ENCODE peak calls at places on chromosomes 13 and 19, in eight cellular contexts. C, K, T, B, X, V, J and I are unnamed samples.

GRCh38 chr19:33177417-33177976 is 16.6 kb upstream of the LRP3 start:
- DNase-seq in C (peak; percentile 53), K (no peak), T (no peak), B (no peak), X (no peak), V (no peak), J (no peak), I (no peak)

GRCh38 chr13:69755101-69755500 is 352.5 kb upstream of the ATXN8OS start:
- DNase-seq in C (no peak), K (no peak), T (no peak), B (no peak), X (no peak), V (no peak), J (no peak), I (no peak)

GRCh38 chr19:6225232-6225635 is 54.5 kb downstream of the MLLT1 start:
- DNase-seq in C (no peak), K (no peak), T (no peak), B (no peak), X (no peak), V (no peak), J (no peak), I (no peak)

GRCh38 chr19:10395853-10396355 is 7.4 kb downstream of the CDC37 start:
- DNase-seq in C (no peak), K (no peak), T (no peak), B (no peak), X (no peak), V (no peak), J (peak; percentile 44), I (no peak)

GRCh38 chr19:11242864-11243797 is 3.7 kb downstream of the ANGPTL8 start:
- DNase-seq in C (peak; percentile 83), K (peak; percentile 42), T (peak; percentile 97), B (peak; percentile 94), X (peak; percentile 94), V (peak; percentile 95), J (peak; percentile 95), I (no peak)

GRCh38 chr19:5999693-6000092 is 21.8 kb upstream of the RANBP3 start:
- DNase-seq in C (no peak), K (no peak), T (no peak), B (no peak), X (no peak), V (no peak), J (no peak), I (no peak)

GRCh38 chr19:58559275-58560006 is 1.0 kb upstream of the UBE2M start:
- DNase-seq in C (peak; percentile 85), K (peak; percentile 85), T (peak; percentile 90), B (peak; percentile 89), X (peak; percentile 96), V (peak; percentile 65), J (peak; percentile 89), I (no peak)

GRCh38 chr19:8575467-8575997 is 1.7 kb downstream of the MYO1F start:
- DNase-seq in C (peak; percentile 12), K (no peak), T (no peak), B (no peak), X (peak; percentile 42), V (no peak), J (no peak), I (no peak)

GRCh38 chr13:31046711-31047279 is 114.3 kb downstream of the TEX26 start:
- DNase-seq in C (peak; percentile 23), K (no peak), T (peak; percentile 28), B (peak; percentile 34), X (no peak), V (no peak), J (no peak), I (peak; percentile 38)

GRCh38 chr19:42081584-42082258 is 5.8 kb downstream of the ZNF574 start:
- DNase-seq in C (peak; percentile 43), K (peak; percentile 35), T (no peak), B (no peak), X (no peak), V (no peak), J (no peak), I (no peak)

GRCh38 chr13:64591981-64592380 is 2638.2 kb downstream of the PCDH9 start:
- DNase-seq in C (peak; percentile 28), K (peak; percentile 9), T (no peak), B (no peak), X (no peak), V (no peak), J (no peak), I (no peak)

GRCh38 chr13:46389457-46389856 is 2.4 kb upstream of the RUBCNL start:
- DNase-seq in C (no peak), K (no peak), T (no peak), B (no peak), X (no peak), V (no peak), J (no peak), I (no peak)